ENCODE peak calls at places on chromosomes 6 and 20, in six cellular contexts. W is aorta, B is left lobe of liver, Q is epithelial cell of esophagus, V is fibroblast of the conjunctiva, J is LoVo. U is an unnamed sample.

GRCh38 chr6:44061375-44062104 is 65.7 kb downstream of the MRPL14 start:
- DNase-seq in W (no peak), B (no peak), Q (peak), V (no peak), J (no peak), U (no peak)

GRCh38 chr6:13992417-13993055 is 67.8 kb downstream of the RNF182 start:
- DNase-seq in W (no peak), B (no peak), Q (peak), V (peak), J (peak), U (no peak)

GRCh38 chr20:42987376-42988114 is 202.2 kb downstream of the PTPRT start:
- DNase-seq in W (no peak), B (no peak), Q (no peak), V (no peak), J (no peak), U (no peak)

GRCh38 chr20:4998160-4998651 is 3.1 kb downstream of the SLC23A2 start:
- DNase-seq in W (no peak), B (no peak), Q (no peak), V (no peak), J (no peak), U (no peak)

GRCh38 chr6:83884523-83884922 is 25.0 kb downstream of the CYB5R4 start:
- DNase-seq in W (no peak), B (no peak), Q (peak), V (peak), J (peak), U (no peak)

GRCh38 chr6:90468859-90469258 is 118.0 kb downstream of the MAP3K7 start:
- DNase-seq in W (no peak), B (no peak), Q (no peak), V (no peak), J (no peak), U (no peak)

GRCh38 chr6:41462980-41463930 is 82.9 kb upstream of the FOXP4 start:
- DNase-seq in W (peak), B (peak), Q (peak), V (peak), J (no peak), U (no peak)

GRCh38 chr20:10877345-10877744 is 203.5 kb upstream of the JAG1 start:
- DNase-seq in W (peak), B (no peak), Q (no peak), V (no peak), J (no peak), U (no peak)

GRCh38 chr20:31440012-31440659 is at the start of gene DEFB123:
- DNase-seq in W (no peak), B (no peak), Q (no peak), V (no peak), J (no peak), U (no peak)

GRCh38 chr20:53939554-53940355 is 130.6 kb downstream of the BCAS1 start:
- DNase-seq in W (peak), B (peak), Q (peak), V (peak), J (peak), U (peak)

GRCh38 chr6:139027620-139028182 is 844 bp upstream of the ABRACL start:
- DNase-seq in W (no peak), B (peak), Q (peak), V (no peak), J (peak), U (no peak)

GRCh38 chr20:24102290-24102689 is 113.7 kb upstream of the GGTLC1 start:
- DNase-seq in W (no peak), B (peak), Q (peak), V (no peak), J (no peak), U (peak)

GRCh38 chr6:4336778-4337442 is 201.5 kb upstream of the ECI2 start:
- DNase-seq in W (no peak), B (no peak), Q (no peak), V (no peak), J (no peak), U (no peak)

GRCh38 chr6:41288025-41288777 is 1.7 kb upstream of the TREM1 start:
- DNase-seq in W (no peak), B (no peak), Q (peak), V (no peak), J (no peak), U (no peak)

GRCh38 chr20:57665589-57665971 is 44.2 kb downstream of the PMEPA1 start:
- DNase-seq in W (peak), B (no peak), Q (no peak), V (no peak), J (no peak), U (peak)

GRCh38 chr20:1696521-1697209 is 39.1 kb upstream of the SIRPG start:
- DNase-seq in W (no peak), B (no peak), Q (no peak), V (no peak), J (no peak), U (no peak)

GRCh38 chr6:89895273-89895874 is 1.1 kb downstream of the GJA10 start:
- DNase-seq in W (no peak), B (no peak), Q (peak), V (peak), J (peak), U (peak)

GRCh38 chr6:65259080-65259479 is 447.9 kb downstream of the EYS start:
- DNase-seq in W (no peak), B (no peak), Q (peak), V (peak), J (peak), U (no peak)

GRCh38 chr6:15312500-15312899 is 66.6 kb downstream of the JARID2 start:
- DNase-seq in W (no peak), B (no peak), Q (peak), V (no peak), J (no peak), U (no peak)

GRCh38 chr6:132401120-132401940 is at the start of gene MOXD1:
- DNase-seq in W (peak), B (no peak), Q (peak), V (no peak), J (peak), U (no peak)

GRCh38 chr6:144252289-144252688 is 32.8 kb upstream of the UTRN start:
- DNase-seq in W (no peak), B (no peak), Q (peak), V (no peak), J (no peak), U (no peak)

GRCh38 chr6:90383212-90383611 is 86.6 kb upstream of the BACH2 start:
- DNase-seq in W (no peak), B (no peak), Q (no peak), V (no peak), J (no peak), U (no peak)

GRCh38 chr6:89298680-89299450 is 16.2 kb downstream of the GABRR2 start:
- DNase-seq in W (no peak), B (peak), Q (peak), V (peak), J (peak), U (peak)

GRCh38 chr20:32877507-32877906 is 18.8 kb downstream of the EFCAB8 start:
- DNase-seq in W (no peak), B (no peak), Q (no peak), V (peak), J (no peak), U (no peak)